ENCODE peak calls at places on chromosomes 16 and 17, in eight cellular contexts. One of them, this sample, is unnamed. For H3K4me1, H3K36me3 and H3K9me3, the result is how much of the 10 kb centered on the place peaks cover.

GRCh38 chr17:68794636-68795503 is 160.3 kb downstream of the ABCA8 start:
- DNase-seq in tibial nerve: peak
- DNase-seq in spleen: no peak
- DNase-seq in left ventricle myocardium inferior: peak
- DNase-seq in aorta: peak
- DNase-seq in GM23248: peak
- DNase-seq in cardiac muscle cell: peak
- DNase-seq in adrenal gland: peak
- DNase-seq in this sample: no peak

GRCh38 chr17:6521636-6522035 is 34.7 kb downstream of the PITPNM3 start:
- DNase-seq in tibial nerve: no peak
- DNase-seq in left ventricle myocardium inferior: no peak
- DNase-seq in GM23248: no peak
- DNase-seq in cardiac muscle cell: no peak
- DNase-seq in aorta: no peak
- DNase-seq in adrenal gland: no peak
- DNase-seq in spleen: no peak
- DNase-seq in this sample: no peak

GRCh38 chr17:33832295-33832694 is 422.8 kb upstream of the CCL2 start:
- DNase-seq in adrenal gland: no peak
- DNase-seq in GM23248: no peak
- DNase-seq in left ventricle myocardium inferior: no peak
- DNase-seq in cardiac muscle cell: no peak
- DNase-seq in spleen: no peak
- DNase-seq in tibial nerve: no peak
- DNase-seq in aorta: no peak
- DNase-seq in this sample: no peak

GRCh38 chr17:29278692-29279091 is 15.3 kb downstream of the NUFIP2 start:
- DNase-seq in left ventricle myocardium inferior: no peak
- DNase-seq in tibial nerve: no peak
- DNase-seq in cardiac muscle cell: no peak
- DNase-seq in GM23248: no peak
- DNase-seq in spleen: no peak
- DNase-seq in adrenal gland: no peak
- DNase-seq in aorta: no peak
- DNase-seq in this sample: no peak

GRCh38 chr17:54882371-54882770 is 18.3 kb upstream of the TOM1L1 start:
- DNase-seq in left ventricle myocardium inferior: no peak
- DNase-seq in cardiac muscle cell: no peak
- DNase-seq in tibial nerve: no peak
- DNase-seq in GM23248: peak
- DNase-seq in adrenal gland: no peak
- DNase-seq in spleen: no peak
- DNase-seq in aorta: no peak
- DNase-seq in this sample: no peak

GRCh38 chr17:50169121-50169764 is 3.4 kb downstream of the SGCA start:
- DNase-seq in adrenal gland: peak
- DNase-seq in GM23248: peak
- DNase-seq in tibial nerve: peak
- DNase-seq in left ventricle myocardium inferior: no peak
- DNase-seq in spleen: peak
- DNase-seq in cardiac muscle cell: peak
- DNase-seq in aorta: peak
- DNase-seq in this sample: peak

GRCh38 chr17:45342871-45343526 is 26.2 kb upstream of the MAP3K14 start:
- DNase-seq in GM23248: no peak
- DNase-seq in cardiac muscle cell: no peak
- DNase-seq in tibial nerve: no peak
- DNase-seq in aorta: no peak
- DNase-seq in left ventricle myocardium inferior: no peak
- DNase-seq in adrenal gland: no peak
- DNase-seq in spleen: peak
- DNase-seq in this sample: no peak

GRCh38 chr17:4167786-4168185 is 24.8 kb downstream of the CYB5D2 start:
- DNase-seq in aorta: peak
- DNase-seq in tibial nerve: no peak
- DNase-seq in spleen: peak
- DNase-seq in cardiac muscle cell: no peak
- DNase-seq in adrenal gland: no peak
- DNase-seq in GM23248: no peak
- DNase-seq in left ventricle myocardium inferior: no peak
- DNase-seq in this sample: peak

GRCh38 chr17:34885076-34885475 is 76.2 kb downstream of the CCT6B start:
- DNase-seq in left ventricle myocardium inferior: no peak
- DNase-seq in adrenal gland: no peak
- DNase-seq in cardiac muscle cell: no peak
- DNase-seq in tibial nerve: no peak
- DNase-seq in GM23248: no peak
- DNase-seq in aorta: no peak
- DNase-seq in spleen: no peak
- DNase-seq in this sample: no peak

GRCh38 chr17:49992933-49993422 is 2.0 kb downstream of the DLX3 start:
- DNase-seq in cardiac muscle cell: no peak
- DNase-seq in GM23248: no peak
- DNase-seq in left ventricle myocardium inferior: no peak
- DNase-seq in adrenal gland: no peak
- DNase-seq in aorta: no peak
- DNase-seq in spleen: no peak
- DNase-seq in tibial nerve: no peak
- DNase-seq in this sample: no peak

GRCh38 chr16:4660454-4661007 is 32.8 kb upstream of the NUDT16L1 start:
- DNase-seq in cardiac muscle cell: peak
- DNase-seq in GM23248: peak
- DNase-seq in aorta: peak
- DNase-seq in left ventricle myocardium inferior: peak
- DNase-seq in adrenal gland: no peak
- DNase-seq in spleen: peak
- DNase-seq in tibial nerve: no peak
- DNase-seq in this sample: peak

GRCh38 chr17:34987232-34987631 is 6.9 kb downstream of the LIG3 start:
- DNase-seq in cardiac muscle cell: no peak
- DNase-seq in aorta: no peak
- DNase-seq in left ventricle myocardium inferior: no peak
- DNase-seq in tibial nerve: no peak
- DNase-seq in spleen: no peak
- DNase-seq in GM23248: no peak
- DNase-seq in adrenal gland: no peak
- DNase-seq in this sample: no peak

GRCh38 chr17:83100220-83100852 is 20.9 kb downstream of the METRNL start:
- DNase-seq in cardiac muscle cell: no peak
- DNase-seq in tibial nerve: no peak
- DNase-seq in left ventricle myocardium inferior: no peak
- DNase-seq in adrenal gland: peak
- DNase-seq in aorta: peak
- DNase-seq in spleen: no peak
- DNase-seq in GM23248: peak
- DNase-seq in this sample: no peak

GRCh38 chr17:57962441-57963148 is 7.4 kb upstream of the CUEDC1 start:
- DNase-seq in GM23248: no peak
- DNase-seq in left ventricle myocardium inferior: no peak
- DNase-seq in adrenal gland: no peak
- DNase-seq in aorta: no peak
- DNase-seq in tibial nerve: no peak
- DNase-seq in spleen: no peak
- DNase-seq in cardiac muscle cell: no peak
- DNase-seq in this sample: no peak

GRCh38 chr17:65243838-65244237 is 106.7 kb downstream of the RGS9 start:
- DNase-seq in cardiac muscle cell: peak
- DNase-seq in adrenal gland: peak
- DNase-seq in GM23248: peak
- DNase-seq in spleen: no peak
- DNase-seq in aorta: peak
- DNase-seq in tibial nerve: no peak
- DNase-seq in left ventricle myocardium inferior: no peak
- DNase-seq in this sample: no peak

GRCh38 chr17:49315974-49316570 is 46.0 kb downstream of the ZNF652 start:
- DNase-seq in aorta: no peak
- DNase-seq in spleen: no peak
- DNase-seq in adrenal gland: no peak
- DNase-seq in cardiac muscle cell: no peak
- DNase-seq in GM23248: peak
- DNase-seq in tibial nerve: no peak
- DNase-seq in left ventricle myocardium inferior: no peak
- DNase-seq in this sample: no peak

GRCh38 chr16:17887963-17888362 is 417.2 kb upstream of the XYLT1 start:
- DNase-seq in spleen: no peak
- DNase-seq in GM23248: peak
- DNase-seq in adrenal gland: peak
- DNase-seq in cardiac muscle cell: no peak
- DNase-seq in tibial nerve: no peak
- DNase-seq in left ventricle myocardium inferior: no peak
- DNase-seq in aorta: no peak
- DNase-seq in this sample: no peak

GRCh38 chr16:86199182-86199581 is 300.2 kb downstream of the IRF8 start:
- DNase-seq in tibial nerve: no peak
- DNase-seq in aorta: no peak
- DNase-seq in GM23248: no peak
- DNase-seq in cardiac muscle cell: no peak
- DNase-seq in spleen: no peak
- DNase-seq in left ventricle myocardium inferior: no peak
- DNase-seq in adrenal gland: no peak
- DNase-seq in this sample: no peak

GRCh38 chr17:73189417-73190099 is 3.3 kb upstream of the COG1 start:
- DNase-seq in spleen: no peak
- DNase-seq in aorta: no peak
- DNase-seq in GM23248: peak
- DNase-seq in tibial nerve: no peak
- DNase-seq in left ventricle myocardium inferior: no peak
- DNase-seq in cardiac muscle cell: peak
- DNase-seq in adrenal gland: peak
- DNase-seq in this sample: no peak

GRCh38 chr17:77300016-77300686 is 159.4 kb downstream of the SEC14L1 start:
- DNase-seq in GM23248: no peak
- DNase-seq in aorta: no peak
- DNase-seq in cardiac muscle cell: no peak
- DNase-seq in left ventricle myocardium inferior: no peak
- DNase-seq in tibial nerve: no peak
- DNase-seq in adrenal gland: no peak
- DNase-seq in spleen: no peak
- DNase-seq in this sample: no peak

GRCh38 chr16:77869997-77870813 is 81.8 kb downstream of the VAT1L start:
- DNase-seq in cardiac muscle cell: peak
- DNase-seq in aorta: peak
- DNase-seq in GM23248: peak
- DNase-seq in left ventricle myocardium inferior: peak
- DNase-seq in tibial nerve: no peak
- DNase-seq in adrenal gland: peak
- DNase-seq in spleen: no peak
- DNase-seq in this sample: no peak

GRCh38 chr17:62869885-62870580 is 61.9 kb upstream of the MARCHF10 start:
- DNase-seq in aorta: no peak
- DNase-seq in GM23248: peak
- DNase-seq in left ventricle myocardium inferior: no peak
- DNase-seq in cardiac muscle cell: peak
- DNase-seq in spleen: no peak
- DNase-seq in tibial nerve: no peak
- DNase-seq in adrenal gland: no peak
- DNase-seq in this sample: no peak

GRCh38 chr17:32504166-32504990 is 17.6 kb downstream of the CDK5R1 start:
- DNase-seq in GM23248: peak
- DNase-seq in adrenal gland: no peak
- DNase-seq in spleen: peak
- DNase-seq in aorta: no peak
- DNase-seq in cardiac muscle cell: no peak
- DNase-seq in left ventricle myocardium inferior: no peak
- DNase-seq in tibial nerve: no peak
- DNase-seq in this sample: no peak
- H3K4me1 ChIP-seq in GM23248: under half
- H3K4me1 ChIP-seq in adrenal gland: under half
- H3K4me1 ChIP-seq in spleen: half or more
- H3K4me1 ChIP-seq in aorta: under half
- H3K4me1 ChIP-seq in cardiac muscle cell: under half
- H3K4me1 ChIP-seq in left ventricle myocardium inferior: under half
- H3K4me1 ChIP-seq in tibial nerve: under half
- H3K4me1 ChIP-seq in this sample: half or more

DNA sequence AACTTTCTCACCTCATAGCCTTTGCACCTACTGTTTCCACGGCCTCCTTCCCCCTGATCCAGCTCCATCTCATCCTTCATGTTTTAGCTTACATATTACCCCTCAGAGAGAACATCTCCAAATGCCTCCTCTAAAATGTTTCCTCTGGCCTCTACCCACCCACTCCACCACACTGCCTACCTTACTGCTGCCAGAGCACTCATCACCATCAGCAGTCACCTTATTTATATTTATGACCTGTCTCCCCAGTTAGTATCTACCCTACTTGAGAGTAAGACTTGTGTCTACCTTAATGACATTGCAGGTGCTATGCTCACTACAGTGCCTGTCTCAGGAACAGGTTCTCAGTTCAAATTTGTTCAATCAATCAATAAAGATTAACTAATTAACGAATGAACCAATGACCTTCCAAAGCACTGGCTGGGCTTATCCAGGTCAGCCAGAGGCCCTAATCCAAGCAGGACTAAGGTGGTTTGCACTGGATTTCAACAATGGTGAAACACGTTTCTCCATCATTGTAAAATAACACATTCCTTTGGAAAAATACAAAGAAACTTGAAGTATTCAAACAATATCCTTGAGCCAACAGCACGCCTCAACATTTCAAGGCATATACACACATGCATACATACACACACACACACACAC is 41.1 kb downstream of the AMFR start:
- DNase-seq in aorta: no peak
- DNase-seq in cardiac muscle cell: no peak
- DNase-seq in adrenal gland: no peak
- DNase-seq in left ventricle myocardium inferior: no peak
- DNase-seq in tibial nerve: no peak
- DNase-seq in GM23248: no peak
- DNase-seq in spleen: no peak
- DNase-seq in this sample: no peak
- H3K36me3 ChIP-seq in aorta: under half
- H3K36me3 ChIP-seq in cardiac muscle cell: under half
- H3K36me3 ChIP-seq in adrenal gland: under half
- H3K36me3 ChIP-seq in left ventricle myocardium inferior: half or more
- H3K36me3 ChIP-seq in tibial nerve: half or more
- H3K36me3 ChIP-seq in GM23248: under half
- H3K36me3 ChIP-seq in spleen: under half
- H3K36me3 ChIP-seq in this sample: under half

DNA sequence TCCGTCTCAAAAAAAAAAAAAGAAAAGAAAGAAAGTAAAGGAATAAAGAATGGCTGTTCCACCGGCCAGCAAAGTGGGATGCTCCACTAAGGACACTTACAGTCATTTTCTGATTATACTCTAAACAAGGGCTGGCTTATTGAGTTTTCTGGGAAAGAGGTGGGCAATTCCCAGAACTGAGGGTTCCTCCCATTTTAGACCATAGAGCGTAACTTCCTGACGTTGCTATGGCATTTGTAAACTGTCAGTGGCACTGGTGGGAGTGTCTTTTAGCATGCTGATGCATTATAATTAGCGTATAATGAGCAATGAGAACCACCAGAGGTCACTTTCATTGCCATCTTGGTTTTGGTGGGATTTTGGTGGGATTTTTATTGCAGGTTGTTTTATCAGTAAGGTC is 58.0 kb downstream of the PIGL start:
- DNase-seq in spleen: no peak
- DNase-seq in tibial nerve: no peak
- DNase-seq in adrenal gland: no peak
- DNase-seq in aorta: no peak
- DNase-seq in cardiac muscle cell: no peak
- DNase-seq in left ventricle myocardium inferior: no peak
- DNase-seq in GM23248: no peak
- DNase-seq in this sample: no peak
- H3K9me3 ChIP-seq in spleen: under half
- H3K9me3 ChIP-seq in tibial nerve: under half
- H3K9me3 ChIP-seq in adrenal gland: under half
- H3K9me3 ChIP-seq in aorta: under half
- H3K9me3 ChIP-seq in cardiac muscle cell: under half
- H3K9me3 ChIP-seq in left ventricle myocardium inferior: under half
- H3K9me3 ChIP-seq in GM23248: under half
- H3K9me3 ChIP-seq in this sample: under half

GRCh38 chr16:8694795-8695194 is 20.4 kb downstream of the ABAT start:
- DNase-seq in aorta: no peak
- DNase-seq in adrenal gland: no peak
- DNase-seq in tibial nerve: no peak
- DNase-seq in cardiac muscle cell: no peak
- DNase-seq in GM23248: no peak
- DNase-seq in left ventricle myocardium inferior: no peak
- DNase-seq in spleen: peak
- DNase-seq in this sample: no peak
- H3K4me1 ChIP-seq in aorta: under half
- H3K4me1 ChIP-seq in adrenal gland: under half
- H3K4me1 ChIP-seq in tibial nerve: under half
- H3K4me1 ChIP-seq in cardiac muscle cell: under half
- H3K4me1 ChIP-seq in GM23248: under half
- H3K4me1 ChIP-seq in left ventricle myocardium inferior: under half
- H3K4me1 ChIP-seq in spleen: under half
- H3K4me1 ChIP-seq in this sample: under half